ENCODE peak calls at places on chromosome 22, in ten cellular contexts. P, U, C, A, B, W, Y, S, G and L are unnamed samples.

GRCh38 chr22:44680481-44680894 is 21.5 kb upstream of the PRR5 start:
- DNase-seq in P (no peak), B (no peak), W (no peak), C (no peak), S (peak), U (no peak), Y (no peak), G (peak), A (no peak), L (no peak)

GRCh38 chr22:28955817-28956216 is 72.4 kb downstream of the ZNRF3 start:
- DNase-seq in W (no peak), C (no peak), U (no peak), G (no peak), B (peak), A (peak), S (no peak), Y (no peak), P (peak), L (peak)

GRCh38 chr22:43213066-43213465 is 26.1 kb upstream of the TTLL12 start:
- DNase-seq in S (no peak), A (no peak), B (no peak), P (no peak), U (peak), Y (no peak), W (no peak), C (no peak), G (no peak), L (no peak)

GRCh38 chr22:48758905-48759875 is 1068.5 kb downstream of the BRD1 start:
- DNase-seq in B (no peak), P (no peak), G (no peak), C (no peak), U (no peak), S (peak), W (no peak), A (no peak), Y (no peak), L (no peak)

GRCh38 chr22:31917227-31917921 is 27.0 kb upstream of the YWHAH start:
- DNase-seq in C (no peak), A (no peak), U (no peak), G (no peak), W (no peak), Y (no peak), P (peak), S (no peak), B (no peak), L (no peak)

GRCh38 chr22:23533328-23533762 is 46.7 kb downstream of the IGLL1 start:
- DNase-seq in W (peak), Y (no peak), G (peak), A (no peak), C (no peak), B (no peak), U (no peak), P (peak), S (peak), L (peak)

GRCh38 chr22:34966980-34967379 is 99.0 kb upstream of the ISX start:
- DNase-seq in Y (no peak), U (no peak), S (no peak), B (peak), A (no peak), G (no peak), W (no peak), C (no peak), P (no peak), L (no peak)

GRCh38 chr22:42294034-42294985 is 23.9 kb upstream of the TCF20 start:
- DNase-seq in U (peak), B (no peak), A (peak), C (peak), S (peak), G (peak), Y (no peak), W (no peak), P (no peak), L (peak)

GRCh38 chr22:37808294-37808657 is 542 bp downstream of the GCAT start:
- DNase-seq in W (no peak), P (no peak), U (peak), C (no peak), G (no peak), A (no peak), Y (no peak), S (peak), B (peak), L (no peak)

GRCh38 chr22:41446639-41447434 is at the start of gene TOB2:
- DNase-seq in S (peak), A (peak), Y (peak), C (peak), B (peak), U (peak), G (peak), W (peak), P (peak), L (peak)

GRCh38 chr22:30078320-30079311 is 1.6 kb upstream of the HORMAD2 start:
- DNase-seq in P (peak), Y (no peak), A (no peak), C (no peak), U (no peak), B (no peak), S (no peak), G (no peak), W (no peak), L (peak)

GRCh38 chr22:42883121-42883520 is 26.0 kb upstream of the ARFGAP3 start:
- DNase-seq in A (no peak), C (no peak), U (no peak), S (peak), G (no peak), B (no peak), W (no peak), P (no peak), Y (no peak), L (no peak)

GRCh38 chr22:19806213-19807160 is 45.9 kb downstream of the TBX1 start:
- DNase-seq in G (peak), A (no peak), Y (no peak), W (no peak), S (peak), B (peak), P (no peak), U (peak), C (no peak), L (no peak)

GRCh38 chr22:37564111-37564711 is 3.9 kb downstream of the CDC42EP1 start:
- DNase-seq in G (no peak), A (no peak), B (no peak), Y (no peak), U (peak), P (no peak), W (no peak), C (peak), S (peak), L (no peak)

GRCh38 chr22:23767303-23767672 is 484 bp downstream of the CHCHD10 start:
- DNase-seq in S (no peak), U (no peak), A (no peak), W (no peak), B (no peak), C (no peak), G (no peak), P (no peak), Y (no peak), L (no peak)

GRCh38 chr22:39959640-39960447 is at the start of gene TMA7B:
- DNase-seq in G (peak), A (peak), B (peak), P (peak), Y (no peak), C (no peak), U (peak), W (peak), S (peak), L (peak)

GRCh38 chr22:27989758-27990450 is 70.8 kb upstream of the PITPNB start:
- DNase-seq in Y (no peak), B (no peak), S (no peak), U (no peak), W (no peak), G (no peak), P (no peak), A (no peak), C (no peak), L (no peak)

GRCh38 chr22:39556970-39557811 is 13.4 kb upstream of the CACNA1I start:
- DNase-seq in B (no peak), A (no peak), S (peak), W (no peak), Y (no peak), P (peak), C (no peak), G (peak), U (no peak), L (peak)

GRCh38 chr22:30444632-30445437 is 19.3 kb downstream of the MTFP1 start:
- DNase-seq in A (peak), U (peak), S (peak), Y (peak), P (peak), G (peak), C (no peak), B (peak), W (peak), L (peak)